ENCODE peak calls at places on chromosomes 11 and 22, in ten cellular contexts. W is thyroid gland, H is GM18507, U is IMR-90, R is HT1080, E is NCI-H1092, D is lung microvascular endothelial cell, J is lower leg skin, S is C1 segment of cervical spinal cord, B is GM04503. X is an unnamed sample.

GRCh38 chr11:34364102-34364501 is 6.3 kb upstream of the ABTB2 start:
- DNase-seq in U (no peak), B (no peak), S (no peak), D (no peak), J (no peak), H (no peak), E (no peak), W (no peak), R (peak), X (no peak)

GRCh38 chr11:13446444-13446843 is 16.6 kb downstream of the BTBD10 start:
- DNase-seq in B (peak), D (peak), U (peak), R (peak), H (no peak), S (no peak), E (no peak), W (no peak), J (no peak), X (no peak)

GRCh38 chr11:8065031-8065430 is 16.0 kb upstream of the TUB start:
- DNase-seq in R (no peak), H (no peak), U (no peak), E (no peak), S (no peak), W (no peak), J (no peak), D (no peak), B (no peak), X (no peak)

GRCh38 chr22:21624120-21624879 is 5.5 kb downstream of the YDJC start:
- DNase-seq in W (peak), H (no peak), B (no peak), D (no peak), U (peak), J (no peak), S (no peak), E (no peak), R (no peak), X (peak)

GRCh38 chr11:111355101-111355500 is 24.0 kb downstream of the POU2AF1 start:
- DNase-seq in H (no peak), D (no peak), W (no peak), S (no peak), B (no peak), J (peak), E (no peak), U (no peak), R (no peak), X (no peak)

GRCh38 chr11:68643576-68643975 is 40.8 kb upstream of the GAL start:
- DNase-seq in U (peak), R (no peak), E (no peak), S (no peak), W (peak), J (peak), D (peak), B (no peak), H (no peak), X (no peak)

GRCh38 chr11:80034801-80035200 is 594.0 kb upstream of the TENM4 start:
- DNase-seq in D (no peak), B (no peak), W (no peak), J (no peak), E (no peak), H (no peak), S (no peak), U (no peak), R (peak), X (no peak)

GRCh38 chr11:83306385-83307080 is 20.4 kb upstream of the CCDC90B start:
- DNase-seq in D (no peak), W (peak), S (no peak), J (no peak), U (no peak), H (no peak), R (no peak), B (no peak), E (no peak), X (no peak)

GRCh38 chr22:39427751-39428596 is 28.4 kb downstream of the TAB1 start:
- DNase-seq in U (no peak), H (no peak), D (no peak), R (no peak), S (no peak), E (no peak), W (no peak), B (no peak), J (no peak), X (no peak)

GRCh38 chr11:12077535-12078280 is 32.7 kb upstream of the MICAL2 start:
- DNase-seq in D (no peak), U (peak), S (no peak), J (peak), E (no peak), B (no peak), H (no peak), R (peak), W (no peak), X (no peak)

GRCh38 chr11:117378966-117379865 is 51.6 kb downstream of the CEP164 start:
- DNase-seq in D (peak), H (no peak), U (no peak), E (no peak), W (no peak), J (no peak), B (no peak), R (no peak), S (no peak), X (no peak)

GRCh38 chr11:102115557-102115956 is 5.3 kb downstream of the YAP1 start:
- DNase-seq in H (no peak), D (no peak), E (no peak), S (no peak), B (no peak), U (peak), R (peak), J (no peak), W (no peak), X (no peak)

GRCh38 chr11:64234840-64235379 is 526 bp downstream of the VEGFB start:
- DNase-seq in S (no peak), U (no peak), W (peak), H (no peak), B (no peak), E (no peak), J (no peak), D (peak), R (no peak), X (peak)

GRCh38 chr11:299951-300735 is 817 bp upstream of the IFITM5 start:
- DNase-seq in U (peak), S (no peak), W (no peak), E (no peak), R (no peak), B (no peak), J (no peak), D (no peak), H (no peak), X (no peak)

GRCh38 chr11:76196849-76197248 is 9.5 kb downstream of the WNT11 start:
- DNase-seq in E (no peak), W (no peak), D (no peak), H (no peak), U (no peak), J (no peak), R (no peak), B (no peak), S (no peak), X (no peak)

GRCh38 chr11:19200410-19201201 is 1.2 kb downstream of the CSRP3 start:
- DNase-seq in E (no peak), D (no peak), B (peak), W (no peak), J (no peak), H (no peak), R (peak), U (peak), S (no peak), X (peak)

GRCh38 chr11:12137938-12138731 is 27.7 kb downstream of the MICAL2 start:
- DNase-seq in S (no peak), B (peak), R (peak), D (no peak), E (no peak), H (no peak), U (peak), J (no peak), W (peak), X (no peak)

GRCh38 chr11:43072096-43072495 is 239.7 kb upstream of the API5 start:
- DNase-seq in W (no peak), H (no peak), D (no peak), S (no peak), J (no peak), R (no peak), E (no peak), B (no peak), U (no peak), X (no peak)

GRCh38 chr11:61545341-61545740 is 35.5 kb downstream of the SYT7 start:
- DNase-seq in B (no peak), D (peak), H (peak), E (no peak), J (no peak), R (no peak), U (no peak), W (no peak), S (no peak), X (peak)

GRCh38 chr22:22953796-22954195 is 66.2 kb downstream of the IGLL5 start:
- DNase-seq in S (no peak), B (no peak), H (no peak), E (no peak), U (no peak), W (no peak), D (no peak), J (no peak), R (no peak), X (no peak)

GRCh38 chr22:49260681-49261580 is 566.7 kb downstream of the BRD1 start:
- DNase-seq in B (no peak), E (no peak), J (peak), W (no peak), S (no peak), U (no peak), R (no peak), D (no peak), H (no peak), X (no peak)

X was measured in erythroblast.